ENCODE peak calls at places on chromosomes 3 and 15, in four cellular contexts. One of them, this sample, is unnamed.

GRCh38 chr15:96112018-96112417 is 218.5 kb upstream of the NR2F2 start:
- DNase-seq in tibial artery: no peak
- DNase-seq in fibroblast of gingiva: no peak
- DNase-seq in NCI-H524 treated with DMSO at 0.1 percent for 48 hours: no peak
- DNase-seq in this sample: no peak

GRCh38 chr3:144343777-144344176 is 372.2 kb downstream of the DIPK2A start:
- DNase-seq in tibial artery: no peak
- DNase-seq in fibroblast of gingiva: no peak
- DNase-seq in NCI-H524 treated with DMSO at 0.1 percent for 48 hours: no peak
- DNase-seq in this sample: no peak

GRCh38 chr3:19937459-19938362 is 3.7 kb upstream of the EFHB start:
- DNase-seq in fibroblast of gingiva: no peak
- DNase-seq in NCI-H524 treated with DMSO at 0.1 percent for 48 hours: no peak
- DNase-seq in tibial artery: no peak
- DNase-seq in this sample: no peak

GRCh38 chr15:40511472-40512133 is 40.8 kb downstream of the CHST14 start:
- DNase-seq in fibroblast of gingiva: peak; percentile 30
- DNase-seq in NCI-H524 treated with DMSO at 0.1 percent for 48 hours: no peak
- DNase-seq in tibial artery: peak; percentile 69
- DNase-seq in this sample: peak; percentile 83

GRCh38 chr3:15040844-15041243 is 24.3 kb downstream of the MRPS25 start:
- DNase-seq in fibroblast of gingiva: no peak
- DNase-seq in NCI-H524 treated with DMSO at 0.1 percent for 48 hours: no peak
- DNase-seq in tibial artery: no peak
- DNase-seq in this sample: no peak

GRCh38 chr3:23085256-23085655 is 117.9 kb upstream of the UBE2E2 start:
- DNase-seq in fibroblast of gingiva: peak; percentile 34
- DNase-seq in tibial artery: no peak
- DNase-seq in NCI-H524 treated with DMSO at 0.1 percent for 48 hours: no peak
- DNase-seq in this sample: no peak

GRCh38 chr15:65066635-65067333 is 1.0 kb downstream of the RASL12 start:
- DNase-seq in tibial artery: peak; percentile 93
- DNase-seq in fibroblast of gingiva: no peak
- DNase-seq in NCI-H524 treated with DMSO at 0.1 percent for 48 hours: no peak
- DNase-seq in this sample: no peak

GRCh38 chr3:55172913-55173312 is 245.1 kb upstream of the LRTM1 start:
- DNase-seq in NCI-H524 treated with DMSO at 0.1 percent for 48 hours: no peak
- DNase-seq in tibial artery: no peak
- DNase-seq in fibroblast of gingiva: no peak
- DNase-seq in this sample: no peak

GRCh38 chr15:75718326-75718725 is 5.7 kb upstream of the CSPG4 start:
- DNase-seq in fibroblast of gingiva: peak; percentile 71
- DNase-seq in tibial artery: peak; percentile 89
- DNase-seq in NCI-H524 treated with DMSO at 0.1 percent for 48 hours: no peak
- DNase-seq in this sample: no peak

GRCh38 chr3:8421267-8421666 is 80.4 kb upstream of the LMCD1 start:
- DNase-seq in tibial artery: no peak
- DNase-seq in fibroblast of gingiva: no peak
- DNase-seq in NCI-H524 treated with DMSO at 0.1 percent for 48 hours: no peak
- DNase-seq in this sample: no peak

GRCh38 chr3:46576899-46577298 is 10.8 kb upstream of the LRRC2 start:
- DNase-seq in NCI-H524 treated with DMSO at 0.1 percent for 48 hours: no peak
- DNase-seq in tibial artery: no peak
- DNase-seq in fibroblast of gingiva: no peak
- DNase-seq in this sample: no peak

GRCh38 chr3:99248913-99249312 is 347.4 kb upstream of the DCBLD2 start:
- DNase-seq in fibroblast of gingiva: peak; percentile 54
- DNase-seq in NCI-H524 treated with DMSO at 0.1 percent for 48 hours: no peak
- DNase-seq in tibial artery: no peak
- DNase-seq in this sample: no peak

GRCh38 chr3:66442254-66443249 is 58.3 kb downstream of the LRIG1 start:
- DNase-seq in tibial artery: peak; percentile 83
- DNase-seq in fibroblast of gingiva: peak; percentile 77
- DNase-seq in NCI-H524 treated with DMSO at 0.1 percent for 48 hours: no peak
- DNase-seq in this sample: peak; percentile 86

GRCh38 chr15:57685316-57685715 is 21.2 kb upstream of the POLR2M start:
- DNase-seq in tibial artery: no peak
- DNase-seq in fibroblast of gingiva: no peak
- DNase-seq in NCI-H524 treated with DMSO at 0.1 percent for 48 hours: no peak
- DNase-seq in this sample: no peak

GRCh38 chr15:49415171-49415570 is 7.9 kb upstream of the FGF7 start:
- DNase-seq in fibroblast of gingiva: peak; percentile 4
- DNase-seq in tibial artery: no peak
- DNase-seq in NCI-H524 treated with DMSO at 0.1 percent for 48 hours: no peak
- DNase-seq in this sample: no peak

GRCh38 chr3:127899769-127900168 is 15.3 kb upstream of the KBTBD12 start:
- DNase-seq in fibroblast of gingiva: no peak
- DNase-seq in NCI-H524 treated with DMSO at 0.1 percent for 48 hours: no peak
- DNase-seq in tibial artery: no peak
- DNase-seq in this sample: no peak

GRCh38 chr3:115788921-115789470 is 165.7 kb downstream of the GAP43 start:
- DNase-seq in tibial artery: no peak
- DNase-seq in NCI-H524 treated with DMSO at 0.1 percent for 48 hours: no peak
- DNase-seq in fibroblast of gingiva: peak; percentile 81
- DNase-seq in this sample: no peak

GRCh38 chr15:31149987-31150386 is 48.5 kb upstream of the TRPM1 start:
- DNase-seq in NCI-H524 treated with DMSO at 0.1 percent for 48 hours: no peak
- DNase-seq in fibroblast of gingiva: no peak
- DNase-seq in tibial artery: no peak
- DNase-seq in this sample: no peak

GRCh38 chr15:66389098-66389858 is 2.6 kb downstream of the MAP2K1 start:
- DNase-seq in fibroblast of gingiva: no peak
- DNase-seq in tibial artery: no peak
- DNase-seq in NCI-H524 treated with DMSO at 0.1 percent for 48 hours: no peak
- DNase-seq in this sample: no peak

GRCh38 chr15:45790325-45790943 is 155.6 kb downstream of the SQOR start:
- DNase-seq in NCI-H524 treated with DMSO at 0.1 percent for 48 hours: no peak
- DNase-seq in fibroblast of gingiva: no peak
- DNase-seq in tibial artery: no peak
- DNase-seq in this sample: no peak

GRCh38 chr3:195769551-195769950 is 42.2 kb downstream of the MUC4 start:
- DNase-seq in tibial artery: no peak
- DNase-seq in fibroblast of gingiva: no peak
- DNase-seq in NCI-H524 treated with DMSO at 0.1 percent for 48 hours: no peak
- DNase-seq in this sample: no peak

GRCh38 chr3:143286392-143287010 is 166.9 kb downstream of the CHST2 start:
- DNase-seq in NCI-H524 treated with DMSO at 0.1 percent for 48 hours: no peak
- DNase-seq in tibial artery: no peak
- DNase-seq in fibroblast of gingiva: no peak
- DNase-seq in this sample: no peak

GRCh38 chr15:33358303-33358702 is 47.5 kb downstream of the RYR3 start:
- DNase-seq in fibroblast of gingiva: no peak
- DNase-seq in tibial artery: no peak
- DNase-seq in NCI-H524 treated with DMSO at 0.1 percent for 48 hours: no peak
- DNase-seq in this sample: no peak

GRCh38 chr3:66033241-66034138 is 5.2 kb downstream of the MAGI1 start:
- DNase-seq in fibroblast of gingiva: no peak
- DNase-seq in tibial artery: no peak
- DNase-seq in NCI-H524 treated with DMSO at 0.1 percent for 48 hours: no peak
- DNase-seq in this sample: no peak

GRCh38 chr15:93929375-93930094 is 301.8 kb upstream of the MCTP2 start:
- DNase-seq in fibroblast of gingiva: no peak
- DNase-seq in NCI-H524 treated with DMSO at 0.1 percent for 48 hours: no peak
- DNase-seq in tibial artery: no peak
- DNase-seq in this sample: peak; percentile 59

GRCh38 chr3:186260726-186261125 is 101.3 kb downstream of the DGKG start:
- DNase-seq in NCI-H524 treated with DMSO at 0.1 percent for 48 hours: no peak
- DNase-seq in tibial artery: no peak
- DNase-seq in fibroblast of gingiva: no peak
- DNase-seq in this sample: no peak

GRCh38 chr3:161409069-161409468 is 37.8 kb upstream of the SPTSSB start:
- DNase-seq in tibial artery: no peak
- DNase-seq in fibroblast of gingiva: peak; percentile 44
- DNase-seq in NCI-H524 treated with DMSO at 0.1 percent for 48 hours: peak; percentile 12
- DNase-seq in this sample: no peak

GRCh38 chr3:123688241-123688747 is 103.4 kb upstream of the HACD2 start:
- DNase-seq in NCI-H524 treated with DMSO at 0.1 percent for 48 hours: no peak
- DNase-seq in tibial artery: peak; percentile 83
- DNase-seq in fibroblast of gingiva: peak; percentile 89
- DNase-seq in this sample: no peak